ENCODE peak calls at places on chromosomes 16 and 17, in six cellular contexts. S, E, Y, K, N and C are unnamed samples.
A peak's percentile ranks its signal among the peaks of the same experiment; 100 is the strongest.

GRCh38 chr17:17077861-17078732 is 35.8 kb downstream of the MPRIP start:
- DNase-seq in K (peak; percentile 41), N (no peak), E (no peak), S (no peak), Y (no peak), C (no peak)

GRCh38 chr17:9386401-9386800 is 189.2 kb downstream of the STX8 start:
- DNase-seq in K (peak; percentile 2), E (no peak), N (no peak), S (no peak), Y (no peak), C (no peak)

GRCh38 chr16:86809458-86809955 is 231.2 kb downstream of the FOXL1 start:
- DNase-seq in K (peak; percentile 52), E (peak; percentile 86), S (no peak), N (no peak), Y (no peak), C (no peak)

GRCh38 chr17:77049440-77049839 is 91.3 kb upstream of the SEC14L1 start:
- DNase-seq in E (peak; percentile 19), K (no peak), N (no peak), Y (no peak), S (no peak), C (no peak)

GRCh38 chr16:66357523-66357928 is 9.0 kb upstream of the CDH5 start:
- DNase-seq in Y (no peak), N (no peak), S (peak; percentile 50), K (peak; percentile 72), E (peak; percentile 87), C (peak; percentile 89)

GRCh38 chr16:55508941-55509920 is at the start of gene LPCAT2:
- DNase-seq in N (peak; percentile 98), Y (no peak), K (peak; percentile 69), S (peak; percentile 71), E (peak; percentile 87), C (peak; percentile 96)

GRCh38 chr16:25692734-25693508 is 1.2 kb downstream of the HS3ST4 start:
- DNase-seq in K (no peak), S (no peak), N (peak; percentile 68), Y (no peak), E (no peak), C (peak; percentile 81)

GRCh38 chr17:83171661-83172060 is 92.3 kb downstream of the METRNL start:
- DNase-seq in S (no peak), K (no peak), N (peak; percentile 40), Y (no peak), E (no peak), C (peak; percentile 90)